ENCODE peak calls at places on chromosome 21, in four cellular contexts. H, F, T and S are unnamed samples.

GRCh38 chr21:43911935-43912487 is 47.0 kb downstream of the AGPAT3 start:
- DNase-seq in H (no peak), F (no peak), T (no peak), S (no peak)

GRCh38 chr21:23541571-23541970 is 2065.7 kb downstream of the MRPL39 start:
- DNase-seq in H (no peak), F (no peak), T (no peak), S (no peak)

GRCh38 chr21:33025106-33025470 is 647 bp upstream of the OLIG2 start:
- DNase-seq in H (no peak), F (no peak), T (no peak), S (no peak)

GRCh38 chr21:44085491-44086321 is 21.5 kb upstream of the PWP2 start:
- DNase-seq in H (no peak), F (no peak), T (no peak), S (no peak)

GRCh38 chr21:36692844-36693143 is 6.1 kb upstream of the SIM2 start:
- DNase-seq in H (no peak), F (no peak), T (no peak), S (no peak)

GRCh38 chr21:46151261-46151988 is 4.0 kb downstream of the FTCD start:
- DNase-seq in H (no peak), F (no peak), T (no peak), S (no peak)

GRCh38 chr21:29534448-29534847 is 235.7 kb downstream of the BACH1 start:
- DNase-seq in H (no peak), F (no peak), T (no peak), S (no peak)

GRCh38 chr21:41256771-41257702 is 59.6 kb upstream of the FAM3B start:
- DNase-seq in H (no peak), F (no peak), T (no peak), S (no peak)

GRCh38 chr21:29114765-29115164 is 15.7 kb upstream of the MAP3K7CL start:
- DNase-seq in H (no peak), F (peak), T (no peak), S (no peak)

GRCh38 chr21:22993144-22993543 is 1994.9 kb downstream of the NCAM2 start:
- DNase-seq in H (no peak), F (no peak), T (no peak), S (no peak)

GRCh38 chr21:35617491-35617890 is 442.8 kb downstream of the SETD4 start:
- DNase-seq in H (no peak), F (no peak), T (no peak), S (no peak)

GRCh38 chr21:27380303-27380702 is 413.4 kb upstream of the ADAMTS5 start:
- DNase-seq in H (no peak), F (peak), T (no peak), S (no peak)

GRCh38 chr21:36747114-36747814 is 48.3 kb downstream of the SIM2 start:
- DNase-seq in H (no peak), F (no peak), T (no peak), S (no peak)

GRCh38 chr21:35106246-35106835 is 57.2 kb upstream of the RUNX1 start:
- DNase-seq in H (no peak), F (no peak), T (no peak), S (no peak)

GRCh38 chr21:29022141-29022540 is 2.3 kb upstream of the USP16 start:
- DNase-seq in H (no peak), F (no peak), T (no peak), S (no peak)